ENCODE peak calls at places on chromosome 11, in seven cellular contexts. B is HCT116, P is HepG2, T is GM23338, I is K562, E is H1, X is endothelial cell of umbilical vein. K is an unnamed sample.

GRCh38 chr11:61783717-61784505 is 8.5 kb downstream of the TMEM258 start:
- DNase-seq in I (no peak), X (no peak), T (no peak), B (no peak), P (no peak), E (no peak), K (no peak)

GRCh38 chr11:36187618-36188017 is 101.6 kb downstream of the COMMD9 start:
- DNase-seq in I (no peak), E (no peak), B (no peak), T (no peak), X (no peak), P (no peak), K (no peak)

GRCh38 chr11:94897330-94897768 is 76.0 kb downstream of the CWC15 start:
- DNase-seq in E (no peak), P (peak), T (peak), X (peak), B (peak), I (peak), K (peak)

GRCh38 chr11:47296045-47296444 is 26.1 kb downstream of the MADD start:
- DNase-seq in E (no peak), P (no peak), X (no peak), I (no peak), T (no peak), B (no peak), K (no peak)

GRCh38 chr11:62427630-62428233 is 8.9 kb downstream of the SCGB1A1 start:
- DNase-seq in E (no peak), X (no peak), I (no peak), P (no peak), T (no peak), B (no peak), K (no peak)

GRCh38 chr11:88535266-88535665 is 197.7 kb upstream of the CTSC start:
- DNase-seq in X (no peak), I (no peak), E (no peak), T (no peak), B (no peak), P (no peak), K (no peak)

GRCh38 chr11:35541621-35542375 is 16.4 kb upstream of the PAMR1 start:
- DNase-seq in P (no peak), E (no peak), X (no peak), I (no peak), T (no peak), B (no peak), K (no peak)

GRCh38 chr11:103339485-103339857 is 230.2 kb downstream of the DYNC2H1 start:
- DNase-seq in I (no peak), B (no peak), E (no peak), T (no peak), P (no peak), X (no peak), K (no peak)

GRCh38 chr11:63602296-63602695 is 11.9 kb downstream of the PLAAT3 start:
- DNase-seq in I (no peak), T (no peak), P (no peak), X (no peak), B (no peak), E (no peak), K (no peak)

GRCh38 chr11:117239295-117239694 is 6.8 kb downstream of the RNF214 start:
- DNase-seq in I (no peak), X (peak), B (no peak), P (no peak), E (no peak), T (no peak), K (no peak)

GRCh38 chr11:12853652-12854296 is 155.3 kb upstream of the RASSF10 start:
- DNase-seq in B (no peak), I (peak), E (no peak), T (no peak), X (no peak), P (no peak), K (no peak)

GRCh38 chr11:117931331-117931950 is 2.2 kb upstream of the TMPRSS13 start:
- DNase-seq in I (no peak), E (no peak), B (no peak), P (no peak), X (no peak), T (no peak), K (no peak)

GRCh38 chr11:118610773-118611432 is 3.5 kb downstream of the PHLDB1 start:
- DNase-seq in X (peak), T (peak), P (peak), E (peak), I (peak), B (no peak), K (no peak)

GRCh38 chr11:6057452-6057851 is 26.9 kb upstream of the OR56A1 start:
- DNase-seq in P (no peak), I (no peak), X (no peak), T (no peak), E (no peak), B (no peak), K (no peak)

GRCh38 chr11:62603771-62604170 is 2.1 kb upstream of the MTA2 start:
- DNase-seq in T (no peak), E (no peak), P (no peak), B (no peak), I (no peak), X (no peak), K (no peak)

GRCh38 chr11:77517226-77517625 is 43.3 kb upstream of the PAK1 start:
- DNase-seq in T (no peak), X (peak), E (no peak), I (no peak), B (no peak), P (no peak), K (no peak)

GRCh38 chr11:114295676-114296081 is 520 bp upstream of the NNMT start:
- DNase-seq in X (no peak), E (no peak), T (no peak), P (no peak), I (no peak), B (no peak), K (no peak)

GRCh38 chr11:111561801-111562325 is 21.3 kb downstream of the LAYN start:
- DNase-seq in B (no peak), I (no peak), E (peak), X (no peak), T (peak), P (peak), K (no peak)

GRCh38 chr11:283405-284080 is 5.3 kb downstream of the NLRP6 start:
- DNase-seq in T (no peak), I (no peak), E (no peak), X (no peak), B (no peak), P (no peak), K (no peak)

GRCh38 chr11:134120921-134121526 is 52.2 kb downstream of the JAM3 start:
- DNase-seq in E (no peak), I (no peak), P (no peak), X (peak), T (no peak), B (no peak), K (no peak)

GRCh38 chr11:65437436-65438227 is 15.0 kb downstream of the NEAT1 start:
- DNase-seq in B (no peak), P (no peak), I (no peak), X (peak), T (no peak), E (no peak), K (no peak)

GRCh38 chr11:125338886-125339811 is 156.9 kb downstream of the FEZ1 start:
- DNase-seq in T (no peak), I (no peak), X (no peak), E (no peak), B (no peak), P (no peak), K (no peak)

GRCh38 chr11:56271092-56271491 is 2.9 kb upstream of the OR5T1 start:
- DNase-seq in T (peak), X (no peak), E (no peak), I (no peak), B (no peak), P (no peak), K (no peak)

GRCh38 chr11:56273854-56274253 is at the start of gene OR5T1:
- DNase-seq in I (no peak), P (no peak), B (no peak), E (no peak), X (no peak), T (no peak), K (no peak)
- TF ChIP-seq EZH2 in I (no peak), P (no peak), B (no peak), E (no peak), X (no peak), T (no peak), K (no peak)

GRCh38 chr11:73980001-73980960 is 2.4 kb downstream of the UCP2 start:
- DNase-seq in X (peak), I (peak), E (no peak), P (peak), T (peak), B (no peak), K (no peak)
- H3K4me3 ChIP-seq in X (no peak), I (peak), E (no peak), P (no peak), T (peak), B (no peak), K (no peak)

DNA sequence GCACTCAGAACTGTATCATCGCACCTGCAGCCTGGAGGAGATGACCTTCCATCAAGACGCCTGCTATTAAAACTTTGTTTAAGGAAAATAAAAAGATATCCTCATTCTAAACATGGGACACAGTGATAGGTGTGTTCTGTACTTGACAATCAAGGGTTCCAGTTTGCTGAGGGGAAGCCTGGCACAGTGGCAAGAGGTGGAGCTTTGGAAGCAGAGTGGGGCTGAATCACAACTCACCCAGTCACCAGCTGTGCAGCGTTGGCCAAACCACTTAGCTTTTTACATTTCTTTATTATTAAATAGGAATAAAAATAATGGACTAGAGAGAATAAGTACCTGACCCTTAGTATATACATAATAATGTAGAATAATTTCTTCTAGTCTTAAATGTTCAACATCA is 220.7 kb downstream of the TENM4 start:
- DNase-seq in P (no peak), X (no peak), B (no peak), I (no peak), E (no peak), T (no peak), K (no peak)
- TF ChIP-seq POLR2AphosphoS5 in P (no peak), X (no peak), B (no peak), I (no peak), E (no peak), T (no peak), K (no peak)

GRCh38 chr11:20388096-20389055 is 860 bp downstream of the PRMT3 start:
- DNase-seq in B (no peak), E (no peak), X (no peak), T (no peak), I (no peak), P (peak), K (no peak)

DNA sequence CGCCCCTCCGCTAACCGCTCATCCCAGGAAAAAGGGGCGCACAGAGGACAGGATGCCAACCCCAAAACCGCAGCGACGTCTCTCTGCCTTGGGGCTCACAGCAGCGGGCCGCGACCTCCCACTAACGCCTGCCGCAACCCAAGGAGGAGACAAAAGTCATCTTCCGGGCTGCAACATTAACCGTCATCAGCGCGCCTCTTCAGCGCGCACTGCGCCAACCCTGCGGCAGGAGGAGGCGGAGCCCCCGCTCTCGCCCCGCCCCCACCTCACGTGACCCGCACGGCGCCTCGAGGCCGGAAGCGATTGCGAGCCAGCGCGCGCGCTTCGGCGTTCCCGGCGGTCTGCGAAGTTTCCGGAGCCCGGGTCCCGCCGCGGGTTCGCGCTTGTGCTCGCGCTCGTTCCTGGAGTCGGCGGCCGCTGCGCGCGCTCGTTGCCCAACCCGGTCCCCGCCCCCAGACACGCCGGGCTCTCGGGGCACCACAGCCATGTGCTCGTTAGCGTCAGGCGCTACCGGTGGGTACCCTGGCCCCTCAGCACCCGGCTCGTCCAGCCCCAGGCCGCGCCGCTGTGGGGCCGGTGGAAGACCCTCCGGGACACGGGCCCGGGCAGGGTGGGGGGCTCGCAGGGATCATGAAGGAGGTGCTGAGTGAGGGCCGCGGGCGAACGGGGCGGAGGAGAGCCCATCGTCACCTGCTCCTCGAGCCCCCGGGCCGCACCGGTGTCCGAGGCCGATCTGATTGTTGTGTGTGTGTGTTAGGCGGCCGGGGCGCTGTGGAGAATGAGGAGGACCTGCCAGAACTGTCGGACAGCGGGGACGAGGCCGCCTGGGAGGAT is at the start of gene PRMT3:
- DNase-seq in P (peak), I (peak), X (peak), E (peak), T (peak), B (peak), K (peak)
- TF ChIP-seq EZH2 in P (no peak), I (no peak), X (no peak), E (no peak), T (no peak), B (no peak), K (no peak)

GRCh38 chr11:130212431-130212961 is 52.9 kb downstream of the ST14 start:
- DNase-seq in P (no peak), E (no peak), I (no peak), B (no peak), X (no peak), T (no peak), K (no peak)

GRCh38 chr11:130213979-130214281 is 54.3 kb downstream of the ST14 start:
- DNase-seq in I (no peak), B (no peak), P (no peak), E (no peak), T (no peak), X (no peak), K (no peak)

GRCh38 chr11:130214861-130215530 is 55.4 kb downstream of the ST14 start:
- DNase-seq in I (no peak), X (no peak), T (no peak), P (no peak), E (no peak), B (no peak), K (no peak)

GRCh38 chr11:130211781-130212401 is 52.3 kb downstream of the ST14 start:
- DNase-seq in E (no peak), X (no peak), P (no peak), T (no peak), B (no peak), I (no peak), K (no peak)

GRCh38 chr11:130213143-130213978 is 53.8 kb downstream of the ST14 start:
- DNase-seq in I (peak), P (peak), E (peak), X (peak), T (peak), B (peak), K (no peak)
- H3K4me3 ChIP-seq in I (no peak), P (no peak), E (no peak), X (no peak), T (no peak), B (no peak), K (no peak)

DNA sequence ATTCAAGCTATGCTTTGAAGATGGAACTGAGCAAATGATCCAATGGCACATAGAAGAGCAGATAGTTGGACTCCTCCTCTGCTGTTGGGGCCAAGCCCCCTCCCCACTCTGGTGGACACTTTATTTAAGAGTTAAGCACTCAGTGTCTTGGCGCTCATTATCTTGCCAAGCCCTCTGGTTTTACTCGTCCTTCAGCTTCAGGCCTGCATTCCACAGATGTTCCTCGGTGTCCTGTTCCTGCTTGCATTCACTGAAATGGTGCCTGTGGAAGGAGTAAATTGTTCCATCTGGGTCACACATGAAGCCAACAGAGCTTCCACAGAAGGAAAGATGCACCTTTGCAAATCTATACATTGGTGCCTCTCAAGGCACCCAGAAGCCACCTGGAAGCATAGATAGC is 26.1 kb downstream of the MAML2 start:
- DNase-seq in I (no peak), T (no peak), B (no peak), X (no peak), E (no peak), P (no peak), K (no peak)
- TF ChIP-seq POLR2AphosphoS5 in I (no peak), T (no peak), B (no peak), X (no peak), E (no peak), P (no peak), K (no peak)

DNA sequence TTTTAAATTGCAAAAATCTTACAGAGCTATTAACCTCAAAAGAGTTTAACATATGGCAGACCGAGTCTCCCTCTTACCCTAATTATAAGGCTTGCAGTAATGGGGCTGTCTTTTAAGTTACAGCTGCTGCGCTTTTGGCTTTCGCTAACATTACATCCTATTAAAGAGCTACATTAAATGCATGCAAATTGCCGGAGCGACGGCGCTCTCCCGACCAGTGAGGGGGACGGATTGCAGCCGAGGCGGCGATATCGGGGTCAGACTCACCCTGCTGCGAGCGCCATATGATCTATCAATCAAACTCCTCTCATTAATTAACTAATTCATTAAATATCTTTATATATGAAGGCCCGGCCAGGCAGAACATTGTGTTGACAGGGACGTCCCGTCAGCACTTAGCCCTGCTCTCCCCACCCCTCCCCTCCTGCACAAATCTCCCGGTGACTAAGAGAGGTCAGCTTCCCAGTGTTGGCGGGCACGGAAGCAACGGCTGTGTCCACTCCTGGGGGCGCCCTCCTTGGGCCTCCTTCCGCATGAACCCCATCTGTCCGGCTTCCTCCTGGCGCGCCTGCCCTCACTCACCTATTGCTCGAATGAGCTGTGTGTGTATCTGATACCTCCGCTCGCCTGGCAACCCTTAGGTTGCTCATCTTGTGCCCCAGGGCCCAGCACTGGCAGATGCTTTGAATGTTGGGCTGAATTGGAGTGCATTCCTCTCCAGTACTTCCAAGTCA is 156.0 kb upstream of the CADM1 start:
- DNase-seq in E (no peak), B (no peak), P (no peak), T (peak), I (no peak), X (no peak), K (no peak)
- TF ChIP-seq EZH2 in E (peak), B (no peak), P (no peak), T (no peak), I (no peak), X (no peak), K (peak)

GRCh38 chr11:68254421-68254820 is 17.4 kb downstream of the C11orf24 start:
- DNase-seq in B (no peak), X (no peak), E (no peak), T (no peak), I (no peak), P (no peak), K (no peak)

GRCh38 chr11:68256331-68256741 is 15.4 kb downstream of the C11orf24 start:
- DNase-seq in B (no peak), I (peak), E (no peak), P (peak), T (no peak), X (no peak), K (peak)

GRCh38 chr11:68255526-68255925 is 16.2 kb downstream of the C11orf24 start:
- DNase-seq in E (no peak), P (no peak), T (no peak), B (no peak), I (peak), X (no peak), K (no peak)

GRCh38 chr11:68251770-68252169 is 20.0 kb downstream of the C11orf24 start:
- DNase-seq in I (no peak), P (no peak), E (no peak), X (no peak), B (no peak), T (no peak), K (no peak)

GRCh38 chr11:68253682-68254081 is 18.1 kb downstream of the C11orf24 start:
- DNase-seq in E (no peak), X (no peak), T (no peak), I (no peak), B (no peak), P (no peak), K (no peak)
- H3K4me3 ChIP-seq in E (no peak), X (no peak), T (no peak), I (no peak), B (no peak), P (no peak), K (no peak)

DNA sequence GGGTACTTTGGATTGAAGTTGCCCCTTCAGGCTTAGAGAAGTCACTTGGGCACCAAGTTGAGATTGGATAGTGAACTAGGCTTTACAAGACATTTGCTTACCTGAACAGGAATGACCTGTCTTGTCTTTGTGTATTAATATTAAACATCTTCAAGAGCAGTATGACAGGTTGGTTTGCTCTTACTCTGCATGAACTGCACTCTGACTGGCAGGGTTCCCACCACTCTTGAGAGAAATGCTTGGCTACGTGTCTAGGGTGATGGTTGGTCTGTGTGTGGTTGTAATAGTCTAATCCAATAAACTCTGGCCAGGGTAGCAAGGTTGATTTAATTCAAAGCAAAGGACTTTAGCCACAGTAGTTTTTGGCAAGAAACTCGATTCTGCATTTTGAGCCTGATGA is 20.1 kb upstream of the SPTBN2 start:
- DNase-seq in P (no peak), X (no peak), I (no peak), T (no peak), E (no peak), B (no peak), K (no peak)
- TF ChIP-seq POLR2AphosphoS5 in P (no peak), X (no peak), I (no peak), T (no peak), E (no peak), B (no peak), K (no peak)

K was measured in SK-N-MC.